ENCODE peak calls at places on chromosome 2, in five cellular contexts. One of them, this sample, is unnamed.

GRCh38 chr2:211671977-211672376 is 866.6 kb downstream of the ERBB4 start:
- DNase-seq in body of pancreas: no peak
- DNase-seq in tibial nerve: no peak
- DNase-seq in gastrocnemius medialis: no peak
- DNase-seq in A549: no peak
- DNase-seq in this sample: no peak

GRCh38 chr2:181252248-181253148 is 204.7 kb upstream of the ITGA4 start:
- DNase-seq in A549: no peak
- DNase-seq in tibial nerve: no peak
- DNase-seq in gastrocnemius medialis: no peak
- DNase-seq in body of pancreas: no peak
- DNase-seq in this sample: no peak

GRCh38 chr2:222289280-222290250 is 9.2 kb downstream of the PAX3 start:
- DNase-seq in gastrocnemius medialis: no peak
- DNase-seq in tibial nerve: no peak
- DNase-seq in A549: no peak
- DNase-seq in body of pancreas: no peak
- DNase-seq in this sample: no peak

GRCh38 chr2:62270728-62271127 is 74.8 kb downstream of the B3GNT2 start:
- DNase-seq in A549: no peak
- DNase-seq in body of pancreas: peak; percentile 66
- DNase-seq in gastrocnemius medialis: no peak
- DNase-seq in tibial nerve: no peak
- DNase-seq in this sample: peak; percentile 52

GRCh38 chr2:143254108-143254507 is 124.9 kb downstream of the ARHGAP15 start:
- DNase-seq in A549: no peak
- DNase-seq in gastrocnemius medialis: no peak
- DNase-seq in tibial nerve: no peak
- DNase-seq in body of pancreas: no peak
- DNase-seq in this sample: no peak

GRCh38 chr2:32453242-32454062 is 96.6 kb downstream of the BIRC6 start:
- DNase-seq in gastrocnemius medialis: no peak
- DNase-seq in A549: no peak
- DNase-seq in body of pancreas: no peak
- DNase-seq in tibial nerve: no peak
- DNase-seq in this sample: no peak

GRCh38 chr2:217707116-217707742 is 295.6 kb downstream of the TNS1 start:
- DNase-seq in A549: no peak
- DNase-seq in gastrocnemius medialis: peak; percentile 36
- DNase-seq in tibial nerve: no peak
- DNase-seq in body of pancreas: no peak
- DNase-seq in this sample: no peak

GRCh38 chr2:30136729-30137444 is 9.9 kb upstream of the YPEL5 start:
- DNase-seq in gastrocnemius medialis: no peak
- DNase-seq in tibial nerve: no peak
- DNase-seq in A549: no peak
- DNase-seq in body of pancreas: no peak
- DNase-seq in this sample: no peak

GRCh38 chr2:39356922-39357639 is 80.0 kb downstream of the MAP4K3 start:
- DNase-seq in gastrocnemius medialis: peak; percentile 27
- DNase-seq in A549: no peak
- DNase-seq in tibial nerve: no peak
- DNase-seq in body of pancreas: no peak
- DNase-seq in this sample: no peak

GRCh38 chr2:135916232-135916631 is 40.0 kb upstream of the MCM6 start:
- DNase-seq in body of pancreas: no peak
- DNase-seq in gastrocnemius medialis: no peak
- DNase-seq in A549: peak; percentile 6
- DNase-seq in tibial nerve: no peak
- DNase-seq in this sample: no peak

GRCh38 chr2:186751078-186751477 is 57.2 kb downstream of the FAM171B start:
- DNase-seq in tibial nerve: no peak
- DNase-seq in A549: no peak
- DNase-seq in gastrocnemius medialis: no peak
- DNase-seq in body of pancreas: no peak
- DNase-seq in this sample: no peak

DNA sequence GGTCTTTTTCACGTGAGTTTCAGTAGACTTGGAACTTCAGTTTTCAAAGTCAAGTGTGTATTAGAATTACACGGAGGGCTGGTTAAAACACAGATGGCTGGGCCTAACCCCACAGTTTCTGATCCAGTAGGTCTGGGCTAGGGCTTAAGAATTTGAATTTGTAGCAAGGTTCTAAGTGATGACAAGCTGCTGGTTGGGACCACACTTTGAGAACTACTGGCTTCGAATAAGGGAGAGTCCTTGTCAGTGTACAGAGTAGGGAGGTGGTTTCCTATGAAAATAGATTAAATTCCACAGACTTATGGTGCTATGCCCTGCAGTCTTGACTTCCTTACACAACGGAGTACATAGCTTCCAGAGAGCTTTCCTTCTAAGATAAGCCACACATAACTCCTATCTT is 4.5 kb downstream of the RHOB start:
- DNase-seq in tibial nerve: no peak
- DNase-seq in A549: no peak
- DNase-seq in body of pancreas: no peak
- DNase-seq in gastrocnemius medialis: peak; percentile 8
- DNase-seq in this sample: no peak
- TF ChIP-seq POLR2A in tibial nerve: no peak
- TF ChIP-seq POLR2A in A549: no peak
- TF ChIP-seq POLR2A in body of pancreas: no peak
- TF ChIP-seq POLR2A in gastrocnemius medialis: no peak
- TF ChIP-seq POLR2A in this sample: no peak

DNA sequence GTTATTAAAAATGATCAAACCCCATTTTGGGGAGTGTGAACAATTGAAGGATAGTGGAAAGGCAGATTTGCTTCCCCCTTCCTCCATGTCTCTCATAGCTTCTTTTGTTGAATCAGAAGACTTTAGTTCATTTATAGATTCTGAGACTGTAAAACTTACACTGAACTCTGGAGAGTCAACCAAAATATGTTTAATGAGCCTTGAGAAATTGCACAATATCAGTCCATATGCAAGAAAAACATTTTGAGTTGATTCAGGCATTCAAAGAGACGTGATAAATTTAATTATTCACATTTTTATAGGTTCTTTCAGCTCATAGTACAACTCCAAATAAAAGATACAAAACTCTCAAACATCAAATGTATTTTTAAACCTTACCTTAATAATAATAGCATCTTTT is 354.4 kb upstream of the SPRED2 start:
- DNase-seq in A549: no peak
- DNase-seq in gastrocnemius medialis: no peak
- DNase-seq in tibial nerve: no peak
- DNase-seq in body of pancreas: no peak
- DNase-seq in this sample: no peak
- H3K27ac ChIP-seq in A549: no peak overlapping the region
- H3K27ac ChIP-seq in gastrocnemius medialis: no peak overlapping the region
- H3K27ac ChIP-seq in tibial nerve: no peak overlapping the region
- H3K27ac ChIP-seq in body of pancreas: no peak overlapping the region
- H3K27ac ChIP-seq in this sample: no peak overlapping the region

DNA sequence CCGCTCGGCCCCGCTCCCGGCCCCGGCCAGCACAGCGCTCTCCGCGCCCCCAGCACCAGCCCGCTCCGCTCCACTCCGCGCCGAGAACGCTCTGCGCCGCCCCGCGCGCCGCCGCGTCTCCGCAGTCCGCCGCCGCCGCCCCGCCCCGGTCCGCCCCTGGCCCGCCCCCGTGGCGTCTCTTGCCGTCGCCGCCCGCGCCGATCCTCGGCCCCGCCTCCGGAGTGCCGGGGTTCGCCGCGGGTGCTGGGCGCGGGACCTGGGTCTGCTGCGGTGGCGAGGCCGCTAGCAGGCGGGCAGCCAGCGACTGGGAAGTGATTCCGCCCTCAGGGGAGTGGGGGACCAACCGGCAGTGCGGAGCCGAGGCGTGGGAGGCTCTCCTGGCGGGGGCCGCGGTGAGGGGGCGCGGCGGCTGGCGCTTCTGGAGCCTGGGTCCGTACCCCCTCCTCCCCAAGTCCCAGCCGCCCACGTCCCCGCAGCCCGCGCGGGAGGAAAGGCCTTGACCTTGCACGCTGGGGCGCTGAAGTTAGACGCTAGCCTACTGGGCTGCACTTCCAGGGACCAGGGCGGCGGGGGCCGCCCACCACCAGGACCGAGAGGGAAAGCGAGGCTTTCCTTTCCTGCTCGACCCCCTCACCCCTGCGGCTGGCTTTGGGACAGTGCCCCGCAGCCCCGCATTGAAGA is at the start of gene HS6ST1:
- DNase-seq in gastrocnemius medialis: peak; percentile 76
- DNase-seq in body of pancreas: peak; percentile 88
- DNase-seq in tibial nerve: peak; percentile 81
- DNase-seq in A549: peak; percentile 60
- DNase-seq in this sample: peak; percentile 91
- TF ChIP-seq POLR2A in gastrocnemius medialis: peak; percentile 79
- TF ChIP-seq POLR2A in body of pancreas: no peak
- TF ChIP-seq POLR2A in tibial nerve: no peak
- TF ChIP-seq POLR2A in A549: peak; percentile 82
- TF ChIP-seq POLR2A in this sample: peak; percentile 85

GRCh38 chr2:145654156-145654555 is 1134.2 kb upstream of the ZEB2 start:
- DNase-seq in body of pancreas: no peak
- DNase-seq in tibial nerve: no peak
- DNase-seq in gastrocnemius medialis: no peak
- DNase-seq in A549: no peak
- DNase-seq in this sample: no peak
- H3K27ac ChIP-seq in body of pancreas: no peak overlapping the region
- H3K27ac ChIP-seq in tibial nerve: peak overlapping the region; percentile 0
- H3K27ac ChIP-seq in gastrocnemius medialis: no peak overlapping the region
- H3K27ac ChIP-seq in A549: no peak overlapping the region
- H3K27ac ChIP-seq in this sample: no peak overlapping the region

GRCh38 chr2:203327918-203328734 is at the start of gene ABI2:
- DNase-seq in A549: peak; percentile 86
- DNase-seq in body of pancreas: peak; percentile 79
- DNase-seq in tibial nerve: peak; percentile 56
- DNase-seq in gastrocnemius medialis: peak; percentile 60
- DNase-seq in this sample: peak; percentile 88
- TF ChIP-seq POLR2A in A549: peak; percentile 37
- TF ChIP-seq POLR2A in body of pancreas: peak; percentile 46
- TF ChIP-seq POLR2A in tibial nerve: no peak
- TF ChIP-seq POLR2A in gastrocnemius medialis: peak; percentile 30
- TF ChIP-seq POLR2A in this sample: no peak

GRCh38 chr2:154963509-154963908 is 265.0 kb downstream of the KCNJ3 start:
- DNase-seq in body of pancreas: no peak
- DNase-seq in tibial nerve: no peak
- DNase-seq in gastrocnemius medialis: no peak
- DNase-seq in A549: no peak
- DNase-seq in this sample: no peak
- H3K27ac ChIP-seq in body of pancreas: no peak overlapping the region
- H3K27ac ChIP-seq in tibial nerve: no peak overlapping the region
- H3K27ac ChIP-seq in gastrocnemius medialis: no peak overlapping the region
- H3K27ac ChIP-seq in A549: no peak overlapping the region
- H3K27ac ChIP-seq in this sample: no peak overlapping the region

This sample was measured in right lobe of liver.